ENCODE peak calls at places on chromosomes 12 and 14, in nine cellular contexts. X, M, H, A, R, S, Y, E and L are unnamed samples.

GRCh38 chr12:124334976-124335375 is 40.1 kb downstream of the RFLNA start:
- DNase-seq in X (no peak), M (no peak), H (no peak), A (no peak), R (no peak), S (no peak), Y (no peak), E (no peak), L (no peak)

GRCh38 chr12:96195845-96196451 is 1.8 kb downstream of the ELK3 start:
- DNase-seq in X (peak), M (peak), H (no peak), A (peak), R (peak), S (no peak), Y (no peak), E (no peak), L (no peak)

GRCh38 chr12:121872546-121873223 is 14.0 kb upstream of the HPD start:
- DNase-seq in X (peak), M (peak), H (no peak), A (no peak), R (no peak), S (no peak), Y (peak), E (no peak), L (peak)

GRCh38 chr12:110972870-110973269 is 52.5 kb upstream of the MYL2 start:
- DNase-seq in X (no peak), M (no peak), H (no peak), A (no peak), R (no peak), S (no peak), Y (no peak), E (no peak), L (no peak)

GRCh38 chr12:132403636-132404434 is 74.4 kb upstream of the GALNT9 start:
- DNase-seq in X (no peak), M (no peak), H (no peak), A (no peak), R (no peak), S (no peak), Y (no peak), E (no peak), L (no peak)

GRCh38 chr14:65019944-65020566 is 33.4 kb downstream of the FNTB start:
- DNase-seq in X (peak), M (peak), H (no peak), A (peak), R (no peak), S (no peak), Y (peak), E (peak), L (peak)

GRCh38 chr14:47269788-47270492 is 405.5 kb downstream of the MDGA2 start:
- DNase-seq in X (no peak), M (peak), H (no peak), A (no peak), R (no peak), S (no peak), Y (no peak), E (no peak), L (no peak)

GRCh38 chr14:58108717-58109116 is 43.3 kb downstream of the ARMH4 start:
- DNase-seq in X (no peak), M (no peak), H (no peak), A (no peak), R (no peak), S (no peak), Y (no peak), E (no peak), L (no peak)

GRCh38 chr12:92226961-92227360 is 81.3 kb upstream of the BTG1 start:
- DNase-seq in X (no peak), M (no peak), H (no peak), A (no peak), R (no peak), S (no peak), Y (no peak), E (no peak), L (no peak)

GRCh38 chr14:33647385-33647786 is 303.5 kb downstream of the EGLN3 start:
- DNase-seq in X (peak), M (peak), H (no peak), A (no peak), R (no peak), S (no peak), Y (peak), E (no peak), L (no peak)

GRCh38 chr14:21987937-21988336 is 314.3 kb upstream of the OR4E1 start:
- DNase-seq in X (peak), M (peak), H (no peak), A (peak), R (no peak), S (no peak), Y (no peak), E (no peak), L (no peak)

GRCh38 chr12:108850854-108851573 is 6.4 kb downstream of the SSH1 start:
- DNase-seq in X (peak), M (peak), H (no peak), A (no peak), R (no peak), S (peak), Y (peak), E (peak), L (no peak)

GRCh38 chr14:105398726-105399440 is 545 bp downstream of the TEX22 start:
- DNase-seq in X (no peak), M (peak), H (no peak), A (peak), R (no peak), S (no peak), Y (no peak), E (no peak), L (peak)

GRCh38 chr12:18718462-18718861 is 19.4 kb downstream of the PLCZ1 start:
- DNase-seq in X (no peak), M (no peak), H (no peak), A (no peak), R (no peak), S (no peak), Y (no peak), E (no peak), L (no peak)

GRCh38 chr12:120961604-120962486 is 16.5 kb upstream of the HNF1A start:
- DNase-seq in X (no peak), M (no peak), H (no peak), A (peak), R (no peak), S (no peak), Y (no peak), E (no peak), L (peak)

GRCh38 chr12:28460420-28461130 is 270.3 kb downstream of the CCDC91 start:
- DNase-seq in X (no peak), M (no peak), H (no peak), A (no peak), R (no peak), S (no peak), Y (no peak), E (no peak), L (no peak)

GRCh38 chr12:116803018-116803736 is 65.1 kb downstream of the RNFT2 start:
- DNase-seq in X (no peak), M (no peak), H (no peak), A (no peak), R (no peak), S (no peak), Y (no peak), E (no peak), L (no peak)

GRCh38 chr12:11228268-11228879 is 41.1 kb downstream of the PRB3 start:
- DNase-seq in X (peak), M (peak), H (no peak), A (peak), R (peak), S (no peak), Y (no peak), E (peak), L (peak)

GRCh38 chr14:68681256-68681655 is 111.6 kb downstream of the ZFP36L1 start:
- DNase-seq in X (no peak), M (no peak), H (no peak), A (no peak), R (no peak), S (no peak), Y (no peak), E (no peak), L (no peak)

GRCh38 chr14:97180304-97181200 is 383.4 kb downstream of the VRK1 start:
- DNase-seq in X (no peak), M (no peak), H (no peak), A (no peak), R (no peak), S (no peak), Y (peak), E (no peak), L (no peak)

GRCh38 chr12:59185291-59185690 is 265.0 kb upstream of the LRIG3 start:
- DNase-seq in X (no peak), M (no peak), H (no peak), A (no peak), R (no peak), S (no peak), Y (no peak), E (no peak), L (no peak)

GRCh38 chr12:55705802-55706402 is 1.8 kb downstream of the ITGA7 start:
- DNase-seq in X (no peak), M (no peak), H (no peak), A (peak), R (no peak), S (no peak), Y (no peak), E (peak), L (peak)

GRCh38 chr14:96512602-96513397 is 10.6 kb downstream of the PAPOLA start:
- DNase-seq in X (no peak), M (no peak), H (no peak), A (no peak), R (no peak), S (no peak), Y (no peak), E (no peak), L (peak)

GRCh38 chr14:95340201-95340697 is 20.5 kb upstream of the CLMN start:
- DNase-seq in X (no peak), M (no peak), H (no peak), A (peak), R (no peak), S (no peak), Y (no peak), E (no peak), L (peak)

GRCh38 chr14:101294136-101294535 is 267.2 kb upstream of the DIO3 start:
- DNase-seq in X (no peak), M (no peak), H (no peak), A (peak), R (no peak), S (no peak), Y (no peak), E (no peak), L (no peak)